ENCODE peak calls at places on chromosomes 3 and 15, in ten cellular contexts. B is right cardiac atrium, N is heart right ventricle, P is Peyer's patch, D is suprapubic skin, I is left ventricle myocardium inferior, L is AG04450, J is mammary epithelial cell, O is H9, C is PC-3. F is an unnamed sample.

GRCh38 chr3:112302061-112302830 is 8.2 kb upstream of the SLC9C1 start:
- DNase-seq in N (no peak), C (no peak), P (no peak), I (no peak), D (no peak), B (no peak), O (peak), J (no peak), L (no peak), F (no peak)

GRCh38 chr15:28984421-28985375 is 98.9 kb downstream of the APBA2 start:
- DNase-seq in J (no peak), P (no peak), N (no peak), D (no peak), L (peak), B (no peak), O (no peak), C (no peak), I (no peak), F (peak)

GRCh38 chr3:178198329-178198728 is 337.9 kb upstream of the KCNMB2 start:
- DNase-seq in N (no peak), P (no peak), L (no peak), B (no peak), I (no peak), C (peak), J (no peak), O (no peak), D (no peak), F (no peak)

GRCh38 chr3:169769287-169770181 is at the start of gene ACTRT3:
- DNase-seq in N (peak), P (peak), D (peak), I (peak), L (no peak), C (peak), B (peak), O (peak), J (peak), F (peak)

GRCh38 chr3:111572061-111572460 is 23.1 kb downstream of the ZBED2 start:
- DNase-seq in C (no peak), P (no peak), D (no peak), J (no peak), N (no peak), I (no peak), B (no peak), O (no peak), L (no peak), F (no peak)

GRCh38 chr3:196775938-196776337 is 36.3 kb downstream of the PAK2 start:
- DNase-seq in I (no peak), O (no peak), C (no peak), P (no peak), B (no peak), D (no peak), N (no peak), L (no peak), J (no peak), F (no peak)

GRCh38 chr15:65208656-65209055 is 2.6 kb downstream of the CILP start:
- DNase-seq in B (no peak), N (no peak), I (no peak), C (no peak), L (no peak), D (no peak), O (no peak), J (no peak), P (no peak), F (no peak)

GRCh38 chr3:129469026-129469425 is 29.0 kb downstream of the IFT122 start:
- DNase-seq in J (no peak), O (no peak), B (no peak), P (no peak), L (no peak), I (no peak), D (no peak), C (no peak), N (no peak), F (no peak)

GRCh38 chr15:96460106-96460505 is 129.6 kb downstream of the NR2F2 start:
- DNase-seq in L (no peak), O (no peak), N (no peak), J (no peak), B (no peak), I (no peak), C (no peak), D (no peak), P (no peak), F (no peak)

GRCh38 chr3:134652886-134653630 is 2.2 kb upstream of the KY start:
- DNase-seq in B (no peak), J (no peak), I (no peak), O (no peak), C (no peak), D (peak), P (no peak), N (no peak), L (no peak), F (no peak)

GRCh38 chr3:189342811-189343210 is 171.0 kb downstream of the TPRG1 start:
- DNase-seq in I (no peak), O (no peak), D (no peak), P (no peak), J (no peak), C (peak), N (no peak), L (no peak), B (no peak), F (no peak)

GRCh38 chr3:170089862-170090600 is 52.2 kb downstream of the GPR160 start:
- DNase-seq in N (no peak), C (no peak), P (no peak), J (no peak), I (no peak), D (no peak), O (no peak), L (no peak), B (no peak), F (no peak)

DNA sequence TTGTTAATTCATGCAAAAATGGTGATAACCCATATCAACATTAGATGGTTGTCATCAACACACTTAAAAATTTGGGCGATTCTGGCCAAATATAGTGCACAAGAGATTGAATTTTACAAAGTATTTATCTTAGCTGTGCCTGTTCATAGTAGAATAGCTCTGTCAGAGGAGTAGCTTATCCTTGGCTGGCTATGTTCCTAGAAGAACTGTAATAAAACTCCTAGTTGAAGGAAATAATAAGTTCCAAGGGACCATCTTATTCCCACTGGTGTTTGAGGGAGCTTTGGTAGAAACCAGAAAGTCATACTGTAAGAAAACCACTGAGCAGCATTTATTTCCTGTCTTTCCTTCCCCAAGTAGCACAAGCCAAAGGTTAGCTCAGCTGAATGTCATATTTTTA is 201.8 kb downstream of the GRM7 start:
- DNase-seq in O (no peak), J (no peak), L (no peak), N (no peak), C (no peak), P (no peak), D (no peak), B (no peak), I (no peak), F (no peak)
- H3K27ac ChIP-seq in O (no peak), J (no peak), L (no peak), N (no peak), C (no peak), P (no peak), D (no peak), B (no peak), I (no peak), F (no peak)

GRCh38 chr3:3109407-3110298 is 521 bp downstream of the IL5RA start:
- DNase-seq in B (no peak), J (no peak), C (no peak), P (no peak), L (no peak), N (no peak), D (no peak), O (no peak), I (no peak), F (no peak)
- H3K27ac ChIP-seq in B (no peak), J (no peak), C (no peak), P (no peak), L (no peak), N (no peak), D (no peak), O (no peak), I (no peak), F (no peak)

GRCh38 chr3:31213869-31214486 is 318.7 kb upstream of the STT3B start:
- DNase-seq in C (peak), I (no peak), J (no peak), P (peak), O (no peak), D (no peak), B (no peak), N (no peak), L (no peak), F (no peak)
- H3K27ac ChIP-seq in C (peak), I (no peak), J (no peak), P (no peak), O (no peak), D (no peak), B (no peak), N (no peak), L (no peak), F (no peak)

GRCh38 chr3:66497288-66497972 is 3.4 kb downstream of the LRIG1 start:
- DNase-seq in I (no peak), J (no peak), N (no peak), D (no peak), P (no peak), B (no peak), L (no peak), O (no peak), C (no peak), F (no peak)

GRCh38 chr3:66494964-66495581 is 5.7 kb downstream of the LRIG1 start:
- DNase-seq in L (no peak), O (no peak), D (no peak), I (no peak), J (no peak), N (no peak), C (no peak), P (no peak), B (no peak), F (no peak)

GRCh38 chr3:66493464-66494099 is 7.2 kb downstream of the LRIG1 start:
- DNase-seq in P (peak), I (no peak), O (no peak), B (no peak), D (no peak), C (no peak), L (no peak), N (no peak), J (no peak), F (no peak)

GRCh38 chr3:66496731-66497130 is 4.1 kb downstream of the LRIG1 start:
- DNase-seq in B (no peak), O (no peak), P (no peak), I (no peak), D (no peak), N (no peak), J (peak), C (no peak), L (no peak), F (no peak)

GRCh38 chr3:66495633-66496032 is 5.2 kb downstream of the LRIG1 start:
- DNase-seq in N (no peak), I (no peak), C (no peak), D (no peak), L (no peak), P (peak), J (no peak), O (peak), B (no peak), F (no peak)
- H3K27ac ChIP-seq in N (peak), I (peak), C (no peak), D (peak), L (no peak), P (peak), J (no peak), O (peak), B (peak), F (peak)

GRCh38 chr15:60372223-60372622 is 25.6 kb downstream of the ANXA2 start:
- DNase-seq in N (no peak), J (no peak), B (no peak), P (no peak), O (no peak), I (no peak), D (no peak), L (no peak), C (no peak), F (no peak)
- H3K27ac ChIP-seq in N (peak), J (peak), B (peak), P (no peak), O (no peak), I (peak), D (peak), L (peak), C (peak), F (no peak)

GRCh38 chr15:92009162-92009561 is 155.7 kb downstream of the SLCO3A1 start:
- DNase-seq in J (no peak), N (no peak), L (no peak), C (no peak), B (no peak), O (no peak), P (no peak), I (no peak), D (no peak), F (no peak)

GRCh38 chr15:92014461-92015030 is 161.0 kb downstream of the SLCO3A1 start:
- DNase-seq in N (no peak), J (no peak), D (no peak), C (no peak), L (no peak), O (no peak), P (no peak), B (no peak), I (no peak), F (no peak)

GRCh38 chr15:92017882-92018534 is 164.5 kb downstream of the SLCO3A1 start:
- DNase-seq in C (no peak), P (no peak), O (no peak), L (no peak), J (no peak), B (no peak), D (no peak), N (no peak), I (no peak), F (no peak)

GRCh38 chr15:92011611-92012367 is 158.3 kb downstream of the SLCO3A1 start:
- DNase-seq in B (no peak), L (no peak), C (peak), N (peak), O (peak), P (no peak), J (peak), D (no peak), I (no peak), F (no peak)

GRCh38 chr15:92012368-92012629 is 158.8 kb downstream of the SLCO3A1 start:
- DNase-seq in N (no peak), B (no peak), D (no peak), I (no peak), L (no peak), J (peak), C (no peak), O (no peak), P (no peak), F (no peak)
- H3K27ac ChIP-seq in N (peak), B (peak), D (no peak), I (peak), L (no peak), J (no peak), C (no peak), O (no peak), P (no peak), F (no peak)

GRCh38 chr15:85445361-85445760 is 65.0 kb downstream of the AKAP13 start:
- DNase-seq in P (no peak), L (no peak), I (no peak), N (no peak), O (no peak), C (no peak), D (no peak), J (no peak), B (no peak), F (no peak)
- H3K27ac ChIP-seq in P (no peak), L (no peak), I (peak), N (no peak), O (no peak), C (no peak), D (no peak), J (no peak), B (no peak), F (no peak)

DNA sequence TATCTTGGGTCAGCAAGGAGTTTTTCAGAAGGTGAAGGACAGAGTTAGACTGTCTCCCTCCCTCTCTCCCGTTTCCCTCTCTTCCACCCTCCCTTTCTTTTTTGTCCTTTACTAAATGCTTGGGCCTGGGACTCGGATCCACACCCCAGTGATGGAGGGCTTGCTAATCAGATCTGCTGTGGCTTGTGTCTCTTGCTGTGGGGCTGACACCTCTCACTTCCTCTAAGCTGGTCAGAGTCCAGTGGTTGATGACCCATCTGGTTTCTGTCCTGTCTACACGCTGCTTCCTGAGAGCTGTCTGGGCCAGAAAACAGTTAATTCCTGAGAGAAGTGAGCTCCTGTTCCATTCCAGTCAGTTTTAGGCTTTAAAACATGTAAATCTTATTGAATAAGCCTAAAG is 849 bp downstream of the TRAK1 start:
- DNase-seq in O (no peak), N (no peak), J (peak), I (no peak), C (no peak), P (no peak), L (no peak), B (no peak), D (peak), F (no peak)
- H3K27ac ChIP-seq in O (no peak), N (peak), J (peak), I (peak), C (no peak), P (no peak), L (no peak), B (peak), D (peak), F (peak)

GRCh38 chr15:46129145-46129544 is 494.3 kb downstream of the SQOR start:
- DNase-seq in B (no peak), N (no peak), L (peak), O (no peak), D (no peak), J (no peak), C (no peak), I (no peak), P (no peak), F (no peak)
- H3K27ac ChIP-seq in B (no peak), N (no peak), L (no peak), O (no peak), D (no peak), J (no peak), C (no peak), I (no peak), P (no peak), F (no peak)

F was measured in caudate nucleus.